ENCODE peak calls at places on chromosomes 6 and 20, in four cellular contexts. W, H, U and Y are unnamed samples. For H3K27me3, the result is how much of the 10 kb centered on the place peaks cover.

GRCh38 chr20:16491277-16491912 is 81.9 kb downstream of the KIF16B start:
- DNase-seq in W (no peak), H (no peak), U (no peak), Y (no peak)

GRCh38 chr6:30965140-30965601 is 18.3 kb upstream of the MUC21 start:
- DNase-seq in W (no peak), H (no peak), U (no peak), Y (no peak)

GRCh38 chr6:128017288-128017687 is 116.4 kb upstream of the THEMIS start:
- DNase-seq in W (no peak), H (no peak), U (no peak), Y (no peak)

GRCh38 chr6:170269151-170269872 is 21.6 kb downstream of the DLL1 start:
- DNase-seq in W (no peak), H (no peak), U (no peak), Y (no peak)

GRCh38 chr6:44088827-44089590 is 38.2 kb downstream of the MRPL14 start:
- DNase-seq in W (no peak), H (no peak), U (no peak), Y (no peak)

GRCh38 chr6:158834675-158835385 is 15.7 kb upstream of the EZR start:
- DNase-seq in W (no peak), H (no peak), U (no peak), Y (no peak)

GRCh38 chr6:165098165-165098564 is 211.2 kb downstream of the C6orf118 start:
- DNase-seq in W (no peak), H (no peak), U (no peak), Y (peak)

GRCh38 chr20:63337786-63338420 is 23.2 kb downstream of the CHRNA4 start:
- DNase-seq in W (no peak), H (peak), U (no peak), Y (no peak)

GRCh38 chr6:99348823-99349619 is 453 bp downstream of the FAXC start:
- DNase-seq in W (no peak), H (no peak), U (no peak), Y (peak)

GRCh38 chr6:131470549-131470948 is 102.5 kb upstream of the ARG1 start:
- DNase-seq in W (no peak), H (no peak), U (no peak), Y (no peak)

GRCh38 chr6:56650191-56650590 is 7.5 kb upstream of the DST start:
- DNase-seq in W (no peak), H (no peak), U (no peak), Y (no peak)

GRCh38 chr6:86255973-86256372 is 613.3 kb upstream of the SYNCRIP start:
- DNase-seq in W (no peak), H (no peak), U (peak), Y (no peak)
- H3K27me3 ChIP-seq in W (under half), H (under half), U (under half), Y (under half)

GRCh38 chr6:159871911-159872310 is 18.9 kb upstream of the MAS1 start:
- DNase-seq in W (no peak), H (no peak), U (no peak), Y (no peak)
- H3K27me3 ChIP-seq in W (under half), H (under half), U (under half), Y (under half)

DNA sequence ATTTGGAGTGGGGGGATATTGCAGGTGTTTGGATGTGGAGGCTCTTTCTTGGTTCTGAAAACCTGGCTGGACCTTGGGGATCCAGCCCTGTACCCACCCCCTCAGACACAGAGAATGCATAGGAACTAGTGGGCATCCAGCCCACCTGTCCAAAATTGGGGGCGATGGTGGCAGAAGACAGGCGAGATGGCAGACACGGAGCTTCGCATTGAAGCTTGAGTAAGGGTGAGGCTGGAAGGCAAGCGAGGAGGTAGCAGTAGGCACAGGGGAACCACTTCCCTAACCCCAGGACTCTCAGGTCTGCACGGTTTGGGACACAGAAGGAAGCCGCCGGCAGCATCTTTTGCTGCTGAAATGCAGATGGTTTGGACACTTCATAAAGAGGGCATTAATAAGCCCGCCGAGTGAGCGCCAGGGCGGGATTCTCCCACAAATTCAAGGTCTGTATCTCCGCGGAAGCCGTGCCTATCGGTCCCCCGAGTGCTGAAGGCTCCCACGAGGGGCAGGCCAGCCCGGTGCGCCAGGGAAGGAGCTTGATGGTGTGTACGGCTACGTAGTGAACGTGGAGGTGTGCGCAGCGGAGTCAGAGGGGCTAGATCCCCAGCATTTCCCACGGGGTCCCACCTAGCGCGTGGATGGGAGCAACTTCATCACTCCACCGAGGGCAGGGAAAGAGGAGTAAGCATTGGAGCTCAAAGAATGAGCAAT is 1.6 kb upstream of the FOXA2 start:
- DNase-seq in W (no peak), H (no peak), U (no peak), Y (no peak)
- H3K27me3 ChIP-seq in W (half or more), H (half or more), U (under half), Y (half or more)

DNA sequence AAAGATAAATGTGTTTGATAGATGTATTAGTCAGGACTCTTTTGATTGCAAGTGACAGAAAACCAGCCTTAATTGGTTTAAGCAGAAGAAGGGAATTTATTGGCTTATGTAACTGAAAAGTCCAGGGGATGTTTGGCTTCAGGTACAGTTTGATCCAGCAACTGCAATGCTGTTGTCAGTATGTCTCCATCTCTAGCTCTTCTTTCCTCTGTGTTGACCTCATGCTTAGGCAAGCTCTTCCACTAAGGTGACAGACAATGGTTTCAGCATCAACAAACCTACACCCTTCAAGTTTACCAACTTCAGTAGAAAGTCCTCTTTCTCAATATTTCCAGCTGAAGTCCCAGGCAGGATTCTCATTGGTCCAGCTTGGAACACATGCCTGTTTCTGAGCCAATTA is 28.1 kb upstream of the ARFGEF2 start:
- DNase-seq in W (no peak), H (no peak), U (no peak), Y (no peak)
- H3K27me3 ChIP-seq in W (under half), H (under half), U (under half), Y (under half)